ENCODE peak calls at places on chromosomes 4 and X, in four cellular contexts. C is K562, E is H1, L is HepG2. U is an unnamed sample.

GRCh38 chrX:40086569-40087335 is 11.0 kb downstream of the BCOR start:
- DNase-seq in C (no peak), E (no peak), L (no peak), U (no peak)

GRCh38 chrX:68429216-68429615 is 4.1 kb downstream of the OPHN1 start:
- DNase-seq in C (no peak), E (no peak), L (no peak), U (no peak)

GRCh38 chr4:159016527-159017137 is 86.2 kb upstream of the RAPGEF2 start:
- DNase-seq in C (peak), E (peak), L (peak), U (no peak)

GRCh38 chr4:146370841-146371240 is 150.9 kb downstream of the SLC10A7 start:
- DNase-seq in C (no peak), E (no peak), L (no peak), U (no peak)

GRCh38 chr4:11611868-11612267 is 183.2 kb upstream of the HS3ST1 start:
- DNase-seq in C (no peak), E (no peak), L (no peak), U (no peak)

GRCh38 chr4:64464581-64464980 is 55.3 kb upstream of the TECRL start:
- DNase-seq in C (no peak), E (no peak), L (no peak), U (no peak)

GRCh38 chrX:99184153-99184552 is 1225.9 kb downstream of the PCDH19 start:
- DNase-seq in C (no peak), E (no peak), L (peak), U (no peak)

GRCh38 chr4:136713140-136713539 is 819.2 kb downstream of the PCDH18 start:
- DNase-seq in C (no peak), E (no peak), L (no peak), U (no peak)

GRCh38 chrX:15600071-15600470 is 689 bp downstream of the ACE2 start:
- DNase-seq in C (no peak), E (no peak), L (no peak), U (no peak)

GRCh38 chrX:134025986-134026731 is 40.8 kb upstream of the GPC3 start:
- DNase-seq in C (peak), E (peak), L (peak), U (no peak)

GRCh38 chrX:54093159-54093558 is 48.9 kb upstream of the PHF8 start:
- DNase-seq in C (no peak), E (no peak), L (no peak), U (no peak)
- TF ChIP-seq FOSL1 in C (no peak), E (no peak), L (no peak), U (no peak)

GRCh38 chr4:15771419-15772058 is 6.6 kb upstream of the CD38 start:
- DNase-seq in C (no peak), E (no peak), L (no peak), U (no peak)
- TF ChIP-seq SIN3A in C (no peak), E (no peak), L (no peak), U (no peak)

DNA sequence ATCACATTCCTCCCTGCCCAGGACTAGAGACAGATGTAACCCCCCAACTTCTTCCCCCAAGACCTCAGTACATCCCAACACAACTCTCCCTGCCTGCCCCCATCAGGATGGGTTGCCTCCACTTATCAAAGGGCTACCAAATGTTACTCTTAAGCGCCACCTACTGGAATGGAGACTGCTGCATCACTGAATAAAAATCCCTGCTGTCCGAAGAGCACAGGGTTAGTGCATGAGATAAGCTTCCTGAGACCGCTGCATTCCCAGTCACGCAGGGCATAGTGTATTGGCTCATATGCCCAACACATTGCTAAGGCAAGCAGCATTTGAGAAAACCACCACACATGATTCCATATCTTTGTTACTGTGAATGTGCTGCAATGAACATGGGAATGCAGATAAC is 544.5 kb downstream of the PPP4R3C start:
- DNase-seq in C (no peak), E (no peak), L (peak), U (peak)
- TF ChIP-seq FOSL1 in C (no peak), E (no peak), L (no peak), U (no peak)

GRCh38 chrX:18174209-18174608 is 46.5 kb downstream of the BEND2 start:
- DNase-seq in C (peak), E (no peak), L (no peak), U (no peak)

GRCh38 chrX:18170910-18171309 is 49.8 kb downstream of the BEND2 start:
- DNase-seq in C (no peak), E (no peak), L (no peak), U (no peak)

GRCh38 chrX:18179446-18179845 is 41.2 kb downstream of the BEND2 start:
- DNase-seq in C (peak), E (no peak), L (no peak), U (no peak)

GRCh38 chrX:18172970-18173369 is 47.7 kb downstream of the BEND2 start:
- DNase-seq in C (no peak), E (no peak), L (no peak), U (no peak)

DNA sequence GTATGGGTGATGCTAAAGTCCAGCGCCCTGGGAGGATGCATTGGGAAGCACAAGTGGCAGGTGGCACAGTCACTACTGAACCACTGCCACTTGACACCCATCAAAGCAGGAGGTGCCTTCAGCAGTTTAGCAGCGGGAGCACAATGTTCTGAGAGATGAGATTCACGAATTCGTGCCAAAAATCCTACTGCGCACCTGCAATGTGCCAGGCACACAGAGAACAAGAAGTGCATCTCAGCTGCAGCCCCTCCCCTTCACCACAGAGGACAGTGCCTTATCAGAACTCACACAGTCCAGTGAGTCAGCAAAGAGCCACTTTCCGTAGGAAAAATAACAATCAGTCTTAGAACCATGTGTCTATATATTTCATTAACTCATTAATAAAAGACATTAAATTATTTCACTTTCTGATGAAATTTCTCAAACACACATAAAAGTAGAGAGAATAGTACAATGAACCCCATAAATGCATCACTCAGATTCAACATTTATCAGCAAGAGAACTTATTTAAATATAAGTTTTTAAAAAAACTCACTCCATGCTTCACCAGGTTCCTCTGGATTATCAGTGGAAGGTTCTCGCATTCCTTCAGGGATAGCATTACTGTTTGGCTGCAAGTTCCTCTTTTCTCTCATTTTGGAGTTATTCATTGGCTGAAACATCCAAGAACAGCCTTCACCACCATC is 47.0 kb downstream of the BEND2 start:
- DNase-seq in C (peak), E (no peak), L (no peak), U (no peak)
- TF ChIP-seq SIN3A in C (no peak), E (no peak), L (no peak), U (no peak)

U was measured in HCT116.